ENCODE peak calls at places on chromosome 20, in seven cellular contexts. D is omental fat pad, S is MM.1S, U is progenitor cell of endocrine pancreas, Y is lower lobe of right lung, O is fibroblast of villous mesenchyme, J is endothelial cell. W is an unnamed sample.
A peak's percentile ranks its signal among the peaks of the same experiment; 100 is the strongest.

GRCh38 chr20:45867129-45867810 is 9.9 kb downstream of the ZSWIM3 start:
- DNase-seq in D (no peak), S (no peak), U (no peak), Y (no peak), O (no peak), J (no peak), W (no peak)

GRCh38 chr20:43857932-43858331 is 56.7 kb upstream of the TOX2 start:
- DNase-seq in D (no peak), S (no peak), U (no peak), Y (no peak), O (no peak), J (no peak), W (no peak)

GRCh38 chr20:59253779-59254319 is 46.6 kb upstream of the EDN3 start:
- DNase-seq in D (no peak), S (peak; percentile 8), U (no peak), Y (no peak), O (no peak), J (no peak), W (no peak)

GRCh38 chr20:8161262-8162071 is 29.4 kb downstream of the PLCB1 start:
- DNase-seq in D (no peak), S (peak; percentile 54), U (no peak), Y (no peak), O (no peak), J (no peak), W (no peak)

GRCh38 chr20:36472656-36473071 is 68.7 kb upstream of the MYL9 start:
- DNase-seq in D (no peak), S (peak; percentile 72), U (no peak), Y (peak; percentile 66), O (no peak), J (no peak), W (no peak)

GRCh38 chr20:3751664-3752385 is 15.7 kb downstream of the ADISSP start:
- DNase-seq in D (no peak), S (no peak), U (no peak), Y (peak; percentile 82), O (peak; percentile 42), J (no peak), W (peak; percentile 82)

GRCh38 chr20:3262566-3262965 is 23.6 kb upstream of the SLC4A11 start:
- DNase-seq in D (no peak), S (peak; percentile 5), U (no peak), Y (no peak), O (peak; percentile 11), J (no peak), W (no peak)

GRCh38 chr20:44734938-44735337 is 10.7 kb upstream of the KCNK15 start:
- DNase-seq in D (no peak), S (no peak), U (no peak), Y (no peak), O (peak; percentile 75), J (peak; percentile 32), W (no peak)

GRCh38 chr20:60054716-60055371 is 96.6 kb downstream of the CDH26 start:
- DNase-seq in D (no peak), S (no peak), U (no peak), Y (no peak), O (no peak), J (no peak), W (no peak)

GRCh38 chr20:16846011-16846410 is 97.9 kb downstream of the OTOR start:
- DNase-seq in D (no peak), S (no peak), U (no peak), Y (no peak), O (no peak), J (no peak), W (no peak)

GRCh38 chr20:24702501-24703283 is 233.3 kb downstream of the SYNDIG1 start:
- DNase-seq in D (no peak), S (no peak), U (no peak), Y (no peak), O (no peak), J (no peak), W (no peak)

DNA sequence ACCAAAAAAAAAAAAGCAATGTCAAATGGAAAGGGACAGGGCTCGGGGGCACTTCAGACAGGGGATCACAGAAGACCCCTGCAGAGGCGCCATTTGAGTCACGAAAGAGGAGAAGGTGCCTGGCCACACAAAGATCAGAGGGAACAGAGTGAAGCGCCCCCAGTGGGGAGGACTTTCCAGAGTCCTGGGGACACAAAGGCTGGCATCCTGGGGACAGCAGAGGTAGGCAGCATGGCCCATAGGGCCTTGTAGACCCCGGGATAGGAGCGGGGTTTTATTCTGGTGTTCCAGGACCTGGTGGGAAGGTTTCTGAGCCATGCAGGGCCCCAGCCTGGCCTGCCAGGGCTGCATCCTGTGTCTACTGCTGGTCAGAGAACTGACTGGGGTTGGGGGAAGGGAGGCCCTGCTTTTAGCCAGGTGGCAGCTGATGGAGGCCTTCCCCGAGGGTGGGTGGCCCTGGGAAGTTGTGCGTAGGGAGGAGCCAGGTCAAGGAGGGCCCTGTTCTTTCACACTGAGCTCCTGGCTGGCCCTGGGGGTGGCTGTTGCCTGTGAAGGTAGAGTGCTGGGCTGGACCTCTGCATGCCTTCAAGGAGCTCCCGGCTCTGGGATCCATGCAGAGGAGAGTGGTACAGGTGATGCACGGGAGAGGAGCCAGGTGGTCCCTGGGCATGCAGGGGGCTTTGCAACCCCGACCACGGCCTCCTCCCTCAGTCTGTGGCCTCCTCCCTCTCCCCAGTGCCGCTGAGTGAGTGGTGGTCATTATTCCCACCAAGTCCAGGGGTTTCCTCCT is 117.9 kb downstream of the CDH4 start:
- DNase-seq in D (no peak), S (no peak), U (no peak), Y (no peak), O (no peak), J (no peak), W (no peak)
- TF ChIP-seq CTCF in D (no peak), S (no peak), U (no peak), Y (no peak), O (no peak), J (no peak), W (no peak)

DNA sequence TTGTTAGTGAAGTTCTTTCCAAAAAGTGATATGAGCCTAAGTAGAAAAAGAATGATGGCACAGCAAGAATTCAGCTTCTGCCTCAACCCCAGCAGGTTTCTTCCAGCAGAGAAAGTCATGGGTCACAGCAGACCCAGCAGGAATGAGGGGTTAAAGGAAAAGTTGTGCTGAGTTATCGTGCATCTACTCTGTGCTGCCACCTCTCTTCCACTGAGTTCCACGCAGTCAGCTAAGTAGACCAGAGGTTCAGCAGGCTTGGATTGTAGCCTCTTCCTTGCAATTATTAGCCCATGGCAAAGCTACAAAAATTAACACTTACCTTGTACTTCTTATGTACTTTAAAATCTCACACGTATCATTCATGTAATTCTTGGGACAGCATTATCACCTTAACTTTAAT is 510.8 kb downstream of the PTPRT start:
- DNase-seq in D (no peak), S (no peak), U (no peak), Y (no peak), O (no peak), J (no peak), W (no peak)
- TF ChIP-seq CTCF in D (no peak), S (peak; percentile 7), U (peak; percentile 42), Y (no peak), O (no peak), J (no peak), W (peak; percentile 4)

GRCh38 chr20:62611794-62612193 is 30.5 kb upstream of the SLCO4A1 start:
- DNase-seq in D (no peak), S (no peak), U (no peak), Y (no peak), O (no peak), J (no peak), W (no peak)

GRCh38 chr20:62615750-62616251 is 26.5 kb upstream of the SLCO4A1 start:
- DNase-seq in D (no peak), S (no peak), U (no peak), Y (no peak), O (no peak), J (no peak), W (no peak)

GRCh38 chr20:62614961-62615680 is 27.2 kb upstream of the SLCO4A1 start:
- DNase-seq in D (no peak), S (no peak), U (no peak), Y (no peak), O (no peak), J (no peak), W (no peak)

GRCh38 chr20:62616728-62617621 is 25.3 kb upstream of the SLCO4A1 start:
- DNase-seq in D (peak; percentile 58), S (peak; percentile 49), U (peak; percentile 74), Y (peak; percentile 85), O (peak; percentile 69), J (peak; percentile 88), W (peak; percentile 90)

GRCh38 chr20:62614085-62614960 is 28.0 kb upstream of the SLCO4A1 start:
- DNase-seq in D (no peak), S (no peak), U (no peak), Y (no peak), O (no peak), J (no peak), W (no peak)
- TF ChIP-seq CTCF in D (no peak), S (no peak), U (no peak), Y (no peak), O (no peak), J (no peak), W (no peak)

GRCh38 chr20:54119744-54120143 is 49.4 kb upstream of the BCAS1 start:
- DNase-seq in D (no peak), S (no peak), U (no peak), Y (no peak), O (no peak), J (no peak), W (no peak)

GRCh38 chr20:54123587-54124180 is 50.1 kb downstream of the CYP24A1 start:
- DNase-seq in D (peak; percentile 41), S (no peak), U (peak; percentile 14), Y (peak; percentile 80), O (peak; percentile 92), J (no peak), W (no peak)

GRCh38 chr20:54118220-54119001 is 48.0 kb upstream of the BCAS1 start:
- DNase-seq in D (no peak), S (no peak), U (no peak), Y (no peak), O (no peak), J (no peak), W (no peak)

GRCh38 chr20:54122681-54123586 is 50.9 kb downstream of the CYP24A1 start:
- DNase-seq in D (no peak), S (no peak), U (no peak), Y (no peak), O (no peak), J (no peak), W (no peak)

DNA sequence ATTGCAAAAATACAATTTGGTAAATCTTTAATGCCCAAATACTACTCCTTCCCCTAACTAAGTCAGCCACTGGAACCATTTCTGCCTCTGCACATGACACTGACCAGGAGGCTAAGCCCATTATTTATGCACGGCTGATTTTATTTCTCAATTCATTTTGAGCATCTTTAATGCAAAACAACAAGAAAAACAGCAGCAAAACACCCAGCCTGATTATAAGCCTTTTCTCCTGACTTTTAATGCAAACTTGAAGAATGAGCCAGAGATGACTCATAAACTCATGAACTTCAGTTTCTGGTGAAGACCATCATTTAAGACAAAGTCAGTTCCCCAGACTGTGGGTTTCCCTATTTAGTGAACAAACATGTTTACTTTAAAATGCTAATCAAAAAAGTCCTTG is 51.6 kb downstream of the CYP24A1 start:
- DNase-seq in D (no peak), S (no peak), U (no peak), Y (no peak), O (peak; percentile 84), J (no peak), W (no peak)
- TF ChIP-seq CTCF in D (no peak), S (no peak), U (no peak), Y (no peak), O (no peak), J (no peak), W (no peak)